ENCODE peak calls at places on chromosomes 3 and 15, in five cellular contexts. D is AG04450, G is thoracic aorta, B is pancreas, T is suprapubic skin. N is an unnamed sample.
A peak's percentile ranks its signal among the peaks of the same experiment; 100 is the strongest.

GRCh38 chr15:55824857-55825613 is 82.1 kb upstream of the PRTG start:
- DNase-seq in T (no peak), G (no peak), D (no peak), B (no peak), N (no peak)

GRCh38 chr3:57556459-57557087 is 499 bp downstream of the PDE12 start:
- DNase-seq in T (peak; percentile 81), D (no peak), G (no peak), B (peak; percentile 39), N (peak; percentile 50)

GRCh38 chr15:31484986-31485385 is 158.4 kb downstream of the KLF13 start:
- DNase-seq in T (no peak), G (no peak), B (peak; percentile 3), D (no peak), N (no peak)

GRCh38 chr3:24363242-24363641 is 131.4 kb downstream of the THRB start:
- DNase-seq in D (no peak), G (no peak), B (no peak), T (no peak), N (no peak)

GRCh38 chr3:150412599-150413069 is 4.5 kb downstream of the TSC22D2 start:
- DNase-seq in G (no peak), B (no peak), T (no peak), D (peak; percentile 47), N (no peak)

GRCh38 chr3:53709856-53710674 is 136.2 kb downstream of the CHDH start:
- DNase-seq in T (no peak), B (peak; percentile 74), G (peak; percentile 41), D (peak; percentile 21), N (peak; percentile 75)

GRCh38 chr3:11088066-11088465 is 66.2 kb upstream of the HRH1 start:
- DNase-seq in T (no peak), G (no peak), B (no peak), D (no peak), N (no peak)

GRCh38 chr15:99504823-99505551 is 60.8 kb upstream of the MEF2A start:
- DNase-seq in T (no peak), G (no peak), D (no peak), B (no peak), N (no peak)

GRCh38 chr3:60307800-60308199 is 943.5 kb downstream of the FHIT start:
- DNase-seq in D (no peak), T (no peak), G (no peak), B (no peak), N (no peak)

GRCh38 chr3:60304103-60304502 is 947.1 kb downstream of the FHIT start:
- DNase-seq in B (no peak), G (no peak), D (peak; percentile 53), T (no peak), N (no peak)

GRCh38 chr3:60301142-60301541 is 950.1 kb downstream of the FHIT start:
- DNase-seq in T (no peak), G (no peak), D (peak; percentile 76), B (no peak), N (no peak)

GRCh38 chr3:60298141-60298540 is 953.1 kb downstream of the FHIT start:
- DNase-seq in G (no peak), D (no peak), B (no peak), T (no peak), N (no peak)

DNA sequence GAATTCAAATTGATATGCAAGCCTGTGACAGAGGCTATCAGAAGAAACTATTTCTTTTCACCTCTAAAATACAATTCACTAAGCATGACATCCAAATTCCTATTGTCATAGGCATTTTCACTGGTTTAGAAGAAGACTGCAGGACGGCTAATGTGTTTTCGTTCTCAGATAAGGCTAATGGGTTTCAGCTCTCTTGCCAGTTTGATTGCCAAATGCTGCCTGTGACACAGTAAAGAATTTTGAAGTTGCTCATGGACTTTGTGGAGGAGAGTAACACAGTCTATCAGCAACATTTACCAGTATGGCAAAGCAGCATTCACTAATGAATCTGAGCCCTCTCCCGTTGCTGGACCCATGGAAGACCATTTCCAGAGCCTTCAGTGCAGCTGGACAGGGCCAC is 948.1 kb downstream of the FHIT start:
- DNase-seq in T (no peak), G (no peak), D (no peak), B (no peak), N (no peak)
- H3K27ac ChIP-seq in T (no peak overlapping the region), G (no peak overlapping the region), D (no peak overlapping the region), B (no peak overlapping the region), N (no peak overlapping the region)

DNA sequence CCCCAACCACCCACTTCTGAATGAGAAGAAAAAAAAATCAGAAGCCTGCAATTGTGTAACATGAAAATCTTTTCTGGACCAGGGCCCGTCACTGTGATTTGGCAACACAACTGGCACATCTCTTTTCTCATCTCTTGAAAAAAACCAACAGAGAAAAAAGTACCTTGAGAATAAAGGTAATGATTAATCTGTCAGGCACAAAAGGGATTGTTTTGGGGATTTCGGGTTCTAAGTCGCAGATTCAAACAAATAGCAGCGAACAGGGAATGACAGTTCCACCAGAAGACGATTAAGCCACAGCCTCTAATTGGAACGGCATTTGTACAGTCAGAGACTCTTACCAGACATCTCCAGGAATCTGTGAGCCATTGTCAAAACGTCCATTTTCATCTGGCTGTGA is at the start of gene AQP9:
- DNase-seq in G (no peak), D (no peak), B (no peak), T (no peak), N (no peak)
- H3K27ac ChIP-seq in G (no peak within 1 kb of the TSS), D (no peak within 1 kb of the TSS), B (no peak within 1 kb of the TSS), T (no peak within 1 kb of the TSS), N (no peak within 1 kb of the TSS)

DNA sequence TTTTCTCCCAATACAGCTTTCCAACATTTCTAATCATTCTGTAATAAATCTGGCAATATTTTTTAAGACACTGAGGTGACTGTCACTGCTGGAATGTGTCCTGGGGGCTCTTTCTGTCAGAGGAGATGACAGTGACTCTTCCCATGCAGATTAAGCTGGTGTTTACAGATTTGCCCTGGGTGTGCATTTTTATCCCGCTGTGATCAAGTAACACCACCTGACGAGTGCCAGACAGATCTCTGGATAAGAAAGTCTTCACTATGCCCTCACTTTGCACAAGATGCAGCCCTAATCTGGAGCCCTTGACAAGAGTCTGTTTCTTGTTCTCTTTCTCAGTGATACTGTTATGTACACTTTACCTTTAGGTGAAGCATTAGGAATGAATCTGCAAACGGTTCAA is 477.7 kb downstream of the ZIC1 start:
- DNase-seq in B (no peak), T (no peak), G (no peak), D (no peak), N (no peak)
- H3K27ac ChIP-seq in B (no peak overlapping the region), T (no peak overlapping the region), G (no peak overlapping the region), D (no peak overlapping the region), N (no peak overlapping the region)

GRCh38 chr3:14335774-14336413 is 66.5 kb upstream of the SLC6A6 start:
- DNase-seq in G (no peak), T (no peak), D (no peak), B (peak; percentile 37), N (no peak)
- H3K27ac ChIP-seq in G (no peak overlapping the region), T (no peak overlapping the region), D (no peak overlapping the region), B (peak overlapping the region; percentile 33), N (no peak overlapping the region)

DNA sequence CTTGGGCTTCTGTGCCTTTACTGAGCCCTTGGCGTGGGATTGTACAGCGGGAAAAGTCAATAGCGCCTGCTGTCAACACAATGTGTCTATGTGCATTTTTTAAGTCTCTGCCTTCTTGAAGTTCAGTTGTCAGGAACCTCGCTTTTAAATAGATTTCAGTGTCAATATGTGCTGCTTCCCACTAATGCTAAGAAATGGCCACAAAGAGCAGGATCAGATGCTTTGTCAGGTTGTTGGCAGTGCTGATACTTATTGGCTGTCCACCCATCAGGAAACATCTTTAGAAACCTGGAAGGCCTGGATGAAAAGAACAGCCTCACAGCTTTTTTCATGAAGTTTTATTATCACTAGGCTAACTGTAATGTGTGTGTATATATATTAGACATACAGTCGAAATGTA is 424.5 kb downstream of the C3orf38 start:
- DNase-seq in T (no peak), B (no peak), G (no peak), D (no peak), N (no peak)
- H3K27ac ChIP-seq in T (no peak overlapping the region), B (no peak overlapping the region), G (no peak overlapping the region), D (no peak overlapping the region), N (no peak overlapping the region)

GRCh38 chr3:5058463-5058862 is 63.6 kb upstream of the ARL8B start:
- DNase-seq in T (no peak), G (no peak), D (no peak), B (no peak), N (no peak)
- H3K27ac ChIP-seq in T (no peak overlapping the region), G (no peak overlapping the region), D (no peak overlapping the region), B (no peak overlapping the region), N (no peak overlapping the region)

GRCh38 chr15:56988219-56988618 is 69.8 kb downstream of the TCF12 start:
- DNase-seq in G (no peak), D (no peak), B (no peak), T (no peak), N (no peak)

GRCh38 chr15:56985871-56986270 is 67.4 kb downstream of the TCF12 start:
- DNase-seq in G (no peak), T (no peak), D (no peak), B (no peak), N (no peak)

GRCh38 chr15:56982987-56983386 is 64.5 kb downstream of the TCF12 start:
- DNase-seq in B (no peak), D (no peak), T (no peak), G (no peak), N (no peak)

GRCh38 chr15:56987286-56987685 is 68.8 kb downstream of the TCF12 start:
- DNase-seq in D (no peak), G (no peak), B (no peak), T (no peak), N (no peak)

DNA sequence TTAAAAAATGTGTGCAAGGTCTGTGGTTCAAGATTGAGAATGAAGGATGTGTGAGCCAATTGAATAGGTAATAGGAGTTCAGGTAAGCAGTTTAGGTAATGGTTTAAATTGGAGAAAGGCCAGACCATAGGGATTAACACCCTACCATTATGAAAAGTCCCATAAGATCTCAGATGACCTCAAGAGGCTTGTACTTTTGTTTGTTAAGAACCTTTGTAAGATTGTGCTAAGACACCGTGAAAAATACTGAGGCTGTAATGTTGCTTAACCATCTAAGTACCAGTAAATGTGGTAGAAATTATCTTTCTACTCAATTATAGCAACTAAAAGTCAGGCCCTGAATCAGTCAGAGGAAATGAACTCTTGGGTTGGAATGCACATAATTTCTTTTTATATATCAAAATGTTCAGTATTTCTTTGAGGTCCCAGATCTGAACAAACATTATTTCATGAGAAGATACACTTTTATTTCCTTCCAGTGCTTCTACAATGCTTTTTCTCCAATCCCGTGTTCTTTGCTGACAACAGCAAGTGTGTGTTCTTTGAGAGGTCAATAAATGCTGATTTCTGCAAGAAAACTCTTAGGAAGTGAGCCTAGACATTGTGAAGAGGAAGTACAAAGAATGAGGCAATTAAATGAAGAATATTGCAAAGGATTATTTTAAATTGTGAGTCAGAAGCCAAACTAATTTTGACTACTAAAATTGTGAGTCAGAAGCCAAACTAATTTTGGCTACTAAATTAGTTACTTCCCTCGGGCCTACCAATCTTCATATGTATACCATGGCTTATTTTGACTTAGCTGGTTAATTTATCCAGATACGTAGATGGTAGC is 66.5 kb downstream of the TCF12 start:
- DNase-seq in B (no peak), G (no peak), T (no peak), D (no peak), N (no peak)
- H3K27ac ChIP-seq in B (no peak overlapping the region), G (no peak overlapping the region), T (peak overlapping the region; percentile 10), D (no peak overlapping the region), N (peak overlapping the region; percentile 37)

GRCh38 chr15:41972341-41973237 is at the start of gene EHD4:
- DNase-seq in D (peak; percentile 96), T (peak; percentile 99), B (peak; percentile 98), G (peak; percentile 98), N (peak; percentile 99)
- H3K27ac ChIP-seq in D (peak within 1 kb of the TSS; percentile 72), T (peak within 1 kb of the TSS; percentile 95), B (peak within 1 kb of the TSS; percentile 97), G (peak within 1 kb of the TSS; percentile 96), N (no peak within 1 kb of the TSS)

DNA sequence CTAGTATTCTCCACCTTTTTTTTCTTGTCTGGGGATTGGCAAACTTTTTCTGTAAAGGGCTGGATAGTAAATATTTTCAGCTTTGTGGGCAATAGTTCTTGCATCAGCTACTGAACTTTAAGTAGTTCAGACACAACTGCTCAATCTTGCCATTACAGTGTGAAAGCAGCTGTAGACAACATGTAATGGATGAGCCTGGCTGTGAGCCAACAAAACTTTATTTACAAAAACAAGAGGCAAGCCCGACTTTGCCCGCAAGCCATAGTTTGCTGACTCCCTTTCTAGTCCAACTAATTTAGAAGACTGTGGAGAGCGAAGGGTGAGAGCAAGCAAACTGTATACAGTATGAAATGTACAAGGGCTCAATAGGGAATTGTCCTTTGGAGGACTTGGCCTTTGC is 6.2 kb downstream of the FRMD4B start:
- DNase-seq in T (no peak), D (no peak), G (no peak), B (no peak), N (no peak)
- H3K27ac ChIP-seq in T (no peak overlapping the region), D (no peak overlapping the region), G (no peak overlapping the region), B (no peak overlapping the region), N (no peak overlapping the region)